ENCODE peak calls at places on chromosome 19, in ten cellular contexts. N, D, I, X, K, Z, R, H, M and Q are unnamed samples.

GRCh38 chr19:3785464-3785937 is 680 bp downstream of the MATK start:
- DNase-seq in N (no peak), D (no peak), I (peak), X (no peak), K (no peak), Z (no peak), R (no peak), H (no peak), M (no peak), Q (no peak)

GRCh38 chr19:28332351-28332750 is 880.6 kb downstream of the UQCRFS1 start:
- DNase-seq in N (no peak), D (no peak), I (no peak), X (no peak), K (no peak), Z (no peak), R (no peak), H (no peak), M (no peak), Q (no peak)

GRCh38 chr19:58511353-58512208 is at the start of gene SLC27A5:
- DNase-seq in N (no peak), D (no peak), I (no peak), X (no peak), K (no peak), Z (no peak), R (no peak), H (peak), M (no peak), Q (no peak)

GRCh38 chr19:47415953-47416666 is 3.2 kb downstream of the MEIS3 start:
- DNase-seq in N (no peak), D (no peak), I (no peak), X (no peak), K (no peak), Z (no peak), R (no peak), H (no peak), M (no peak), Q (no peak)

GRCh38 chr19:3866798-3867638 is 1.8 kb downstream of the ZFR2 start:
- DNase-seq in N (no peak), D (no peak), I (no peak), X (no peak), K (no peak), Z (no peak), R (no peak), H (no peak), M (no peak), Q (no peak)

GRCh38 chr19:38039966-38040365 is 133.0 kb downstream of the SIPA1L3 start:
- DNase-seq in N (peak), D (no peak), I (peak), X (no peak), K (peak), Z (peak), R (no peak), H (no peak), M (no peak), Q (no peak)

GRCh38 chr19:10007811-10008211 is 2.5 kb downstream of the COL5A3 start:
- DNase-seq in N (peak), D (no peak), I (no peak), X (no peak), K (peak), Z (no peak), R (no peak), H (no peak), M (no peak), Q (no peak)

GRCh38 chr19:5718579-5719273 is 1.2 kb downstream of the LONP1 start:
- DNase-seq in N (peak), D (no peak), I (peak), X (no peak), K (peak), Z (no peak), R (peak), H (no peak), M (no peak), Q (no peak)

GRCh38 chr19:11446652-11447301 is 11.3 kb downstream of the PRKCSH start:
- DNase-seq in N (peak), D (no peak), I (peak), X (peak), K (peak), Z (no peak), R (peak), H (peak), M (no peak), Q (no peak)

GRCh38 chr19:38277969-38278680 is 13.8 kb downstream of the SPINT2 start:
- DNase-seq in N (peak), D (no peak), I (no peak), X (no peak), K (peak), Z (no peak), R (no peak), H (no peak), M (no peak), Q (peak)

GRCh38 chr19:15177269-15178116 is 23.3 kb downstream of the NOTCH3 start:
- DNase-seq in N (peak), D (peak), I (peak), X (peak), K (peak), Z (no peak), R (peak), H (peak), M (no peak), Q (peak)

GRCh38 chr19:48752511-48753365 is at the start of gene FUT1:
- DNase-seq in N (peak), D (no peak), I (peak), X (peak), K (peak), Z (no peak), R (peak), H (peak), M (peak), Q (peak)

GRCh38 chr19:3178973-3179738 is 587 bp downstream of the S1PR4 start:
- DNase-seq in N (no peak), D (no peak), I (peak), X (peak), K (no peak), Z (no peak), R (peak), H (peak), M (no peak), Q (no peak)

GRCh38 chr19:31548941-31549340 is 199.7 kb upstream of the TSHZ3 start:
- DNase-seq in N (peak), D (no peak), I (peak), X (no peak), K (peak), Z (no peak), R (no peak), H (no peak), M (no peak), Q (peak)

GRCh38 chr19:49348305-49349188 is 13.3 kb downstream of the CD37 start:
- DNase-seq in N (no peak), D (no peak), I (no peak), X (no peak), K (no peak), Z (no peak), R (no peak), H (no peak), M (no peak), Q (no peak)

GRCh38 chr19:419721-420515 is 11.0 kb upstream of the C2CD4C start:
- DNase-seq in N (no peak), D (no peak), I (no peak), X (no peak), K (no peak), Z (no peak), R (no peak), H (no peak), M (no peak), Q (no peak)

GRCh38 chr19:52992109-52993004 is 21.4 kb upstream of the ERVV-1 start:
- DNase-seq in N (peak), D (no peak), I (peak), X (peak), K (peak), Z (no peak), R (no peak), H (no peak), M (no peak), Q (no peak)